ENCODE peak calls at places on chromosomes 3 and 15, in ten cellular contexts. One of them, this sample, is unnamed.
A peak's percentile ranks its signal among the peaks of the same experiment; 100 is the strongest.

GRCh38 chr15:65690173-65690572 is 68.4 kb downstream of the SLC24A1 start:
- DNase-seq in NCI-H1694: no peak
- DNase-seq in adipocyte: no peak
- DNase-seq in NCI-H2107: no peak
- DNase-seq in HCEC 1CT: no peak
- DNase-seq in activated CD4-positive, alpha-beta T cell treated with anti-CD3 and anti-CD28 coated beads for 48 hours: no peak
- DNase-seq in NCI-H1417: no peak
- DNase-seq in brain pericyte: no peak
- DNase-seq in posterior cingulate gyrus: no peak
- DNase-seq in AG08396: no peak
- DNase-seq in this sample: no peak

GRCh38 chr3:4138784-4139431 is 164.3 kb upstream of the SETMAR start:
- DNase-seq in NCI-H1694: no peak
- DNase-seq in AG08396: no peak
- DNase-seq in HCEC 1CT: no peak
- DNase-seq in activated CD4-positive, alpha-beta T cell treated with anti-CD3 and anti-CD28 coated beads for 48 hours: no peak
- DNase-seq in brain pericyte: no peak
- DNase-seq in posterior cingulate gyrus: no peak
- DNase-seq in NCI-H1417: no peak
- DNase-seq in adipocyte: no peak
- DNase-seq in NCI-H2107: no peak
- DNase-seq in this sample: no peak

GRCh38 chr3:171277456-171278406 is 182.5 kb downstream of the TNIK start:
- DNase-seq in brain pericyte: no peak
- DNase-seq in AG08396: no peak
- DNase-seq in adipocyte: peak; percentile 19
- DNase-seq in NCI-H1694: no peak
- DNase-seq in NCI-H1417: no peak
- DNase-seq in NCI-H2107: no peak
- DNase-seq in HCEC 1CT: peak; percentile 31
- DNase-seq in activated CD4-positive, alpha-beta T cell treated with anti-CD3 and anti-CD28 coated beads for 48 hours: no peak
- DNase-seq in posterior cingulate gyrus: no peak
- DNase-seq in this sample: no peak

GRCh38 chr3:131396170-131396569 is 14.6 kb downstream of the NUDT16 start:
- DNase-seq in NCI-H1694: no peak
- DNase-seq in activated CD4-positive, alpha-beta T cell treated with anti-CD3 and anti-CD28 coated beads for 48 hours: no peak
- DNase-seq in brain pericyte: no peak
- DNase-seq in AG08396: no peak
- DNase-seq in NCI-H1417: no peak
- DNase-seq in NCI-H2107: no peak
- DNase-seq in posterior cingulate gyrus: no peak
- DNase-seq in adipocyte: peak; percentile 66
- DNase-seq in HCEC 1CT: no peak
- DNase-seq in this sample: no peak

GRCh38 chr3:67593761-67594234 is 60.6 kb downstream of the SUCLG2 start:
- DNase-seq in NCI-H2107: no peak
- DNase-seq in NCI-H1417: no peak
- DNase-seq in brain pericyte: no peak
- DNase-seq in AG08396: no peak
- DNase-seq in HCEC 1CT: peak; percentile 20
- DNase-seq in posterior cingulate gyrus: no peak
- DNase-seq in adipocyte: peak; percentile 20
- DNase-seq in activated CD4-positive, alpha-beta T cell treated with anti-CD3 and anti-CD28 coated beads for 48 hours: peak; percentile 10
- DNase-seq in NCI-H1694: no peak
- DNase-seq in this sample: no peak

GRCh38 chr3:126784254-126784653 is 80.2 kb downstream of the CHCHD6 start:
- DNase-seq in HCEC 1CT: no peak
- DNase-seq in NCI-H2107: no peak
- DNase-seq in activated CD4-positive, alpha-beta T cell treated with anti-CD3 and anti-CD28 coated beads for 48 hours: no peak
- DNase-seq in brain pericyte: no peak
- DNase-seq in NCI-H1417: no peak
- DNase-seq in adipocyte: no peak
- DNase-seq in NCI-H1694: no peak
- DNase-seq in AG08396: no peak
- DNase-seq in posterior cingulate gyrus: no peak
- DNase-seq in this sample: no peak

GRCh38 chr3:42547401-42547945 is 34.3 kb downstream of the SEC22C start:
- DNase-seq in AG08396: peak; percentile 72
- DNase-seq in activated CD4-positive, alpha-beta T cell treated with anti-CD3 and anti-CD28 coated beads for 48 hours: peak; percentile 75
- DNase-seq in HCEC 1CT: peak; percentile 41
- DNase-seq in NCI-H1694: peak; percentile 3
- DNase-seq in posterior cingulate gyrus: peak; percentile 96
- DNase-seq in NCI-H1417: peak; percentile 6
- DNase-seq in adipocyte: peak; percentile 77
- DNase-seq in NCI-H2107: no peak
- DNase-seq in brain pericyte: no peak
- DNase-seq in this sample: peak; percentile 13

GRCh38 chr3:40996382-40996781 is 202.9 kb upstream of the CTNNB1 start:
- DNase-seq in brain pericyte: no peak
- DNase-seq in NCI-H1694: no peak
- DNase-seq in posterior cingulate gyrus: no peak
- DNase-seq in activated CD4-positive, alpha-beta T cell treated with anti-CD3 and anti-CD28 coated beads for 48 hours: no peak
- DNase-seq in AG08396: no peak
- DNase-seq in HCEC 1CT: no peak
- DNase-seq in NCI-H1417: no peak
- DNase-seq in adipocyte: no peak
- DNase-seq in NCI-H2107: no peak
- DNase-seq in this sample: no peak

GRCh38 chr3:47475029-47475569 is 642 bp downstream of the SCAP start:
- DNase-seq in HCEC 1CT: peak; percentile 36
- DNase-seq in brain pericyte: no peak
- DNase-seq in activated CD4-positive, alpha-beta T cell treated with anti-CD3 and anti-CD28 coated beads for 48 hours: peak; percentile 9
- DNase-seq in posterior cingulate gyrus: no peak
- DNase-seq in NCI-H2107: no peak
- DNase-seq in NCI-H1694: no peak
- DNase-seq in NCI-H1417: no peak
- DNase-seq in AG08396: peak; percentile 43
- DNase-seq in adipocyte: peak; percentile 67
- DNase-seq in this sample: no peak

GRCh38 chr3:17553080-17553479 is 189.4 kb downstream of the TBC1D5 start:
- DNase-seq in posterior cingulate gyrus: no peak
- DNase-seq in NCI-H2107: no peak
- DNase-seq in AG08396: no peak
- DNase-seq in brain pericyte: no peak
- DNase-seq in adipocyte: peak; percentile 1
- DNase-seq in HCEC 1CT: no peak
- DNase-seq in activated CD4-positive, alpha-beta T cell treated with anti-CD3 and anti-CD28 coated beads for 48 hours: no peak
- DNase-seq in NCI-H1417: no peak
- DNase-seq in NCI-H1694: no peak
- DNase-seq in this sample: no peak

GRCh38 chr3:46981932-46982471 is 2.5 kb downstream of the NBEAL2 start:
- DNase-seq in posterior cingulate gyrus: peak; percentile 76
- DNase-seq in adipocyte: no peak
- DNase-seq in AG08396: no peak
- DNase-seq in NCI-H2107: no peak
- DNase-seq in HCEC 1CT: no peak
- DNase-seq in NCI-H1694: no peak
- DNase-seq in activated CD4-positive, alpha-beta T cell treated with anti-CD3 and anti-CD28 coated beads for 48 hours: no peak
- DNase-seq in NCI-H1417: peak; percentile 28
- DNase-seq in brain pericyte: no peak
- DNase-seq in this sample: no peak

GRCh38 chr3:127671523-127672428 is 976 bp upstream of the ABTB1 start:
- DNase-seq in brain pericyte: no peak
- DNase-seq in adipocyte: no peak
- DNase-seq in HCEC 1CT: no peak
- DNase-seq in NCI-H1694: no peak
- DNase-seq in activated CD4-positive, alpha-beta T cell treated with anti-CD3 and anti-CD28 coated beads for 48 hours: peak; percentile 44
- DNase-seq in NCI-H2107: no peak
- DNase-seq in NCI-H1417: peak; percentile 82
- DNase-seq in posterior cingulate gyrus: peak; percentile 71
- DNase-seq in AG08396: peak; percentile 49
- DNase-seq in this sample: no peak

GRCh38 chr15:77266708-77267387 is 153.1 kb downstream of the PEAK1 start:
- DNase-seq in NCI-H1417: no peak
- DNase-seq in HCEC 1CT: no peak
- DNase-seq in posterior cingulate gyrus: no peak
- DNase-seq in NCI-H2107: no peak
- DNase-seq in brain pericyte: peak; percentile 89
- DNase-seq in AG08396: no peak
- DNase-seq in adipocyte: peak; percentile 90
- DNase-seq in NCI-H1694: no peak
- DNase-seq in activated CD4-positive, alpha-beta T cell treated with anti-CD3 and anti-CD28 coated beads for 48 hours: no peak
- DNase-seq in this sample: peak; percentile 21

This sample was measured in anterior cingulate cortex.